ENCODE peak calls at places on chromosomes 1 and 21, in ten cellular contexts. One of them, this sample, is unnamed.

GRCh38 chr21:45079351-45079750 is 5.0 kb downstream of the ADARB1 start:
- DNase-seq in spleen: no peak
- DNase-seq in HFF-Myc: no peak
- DNase-seq in SK-N-SH: no peak
- DNase-seq in testis: no peak
- DNase-seq in AG04450: no peak
- DNase-seq in endothelial cell: no peak
- DNase-seq in H9: peak
- DNase-seq in GM23338: no peak
- DNase-seq in T-cell: no peak
- DNase-seq in this sample: no peak

GRCh38 chr1:41874903-41875411 is 43.8 kb downstream of the HIVEP3 start:
- DNase-seq in spleen: no peak
- DNase-seq in HFF-Myc: no peak
- DNase-seq in SK-N-SH: no peak
- DNase-seq in testis: peak
- DNase-seq in AG04450: no peak
- DNase-seq in endothelial cell: no peak
- DNase-seq in H9: peak
- DNase-seq in GM23338: peak
- DNase-seq in T-cell: no peak
- DNase-seq in this sample: no peak

GRCh38 chr1:161792740-161793139 is 26.6 kb downstream of the ATF6 start:
- DNase-seq in spleen: no peak
- DNase-seq in HFF-Myc: peak
- DNase-seq in SK-N-SH: peak
- DNase-seq in testis: no peak
- DNase-seq in AG04450: peak
- DNase-seq in endothelial cell: no peak
- DNase-seq in H9: no peak
- DNase-seq in GM23338: peak
- DNase-seq in T-cell: no peak
- DNase-seq in this sample: peak

GRCh38 chr1:11176081-11176706 is 13.0 kb upstream of the ANGPTL7 start:
- DNase-seq in spleen: no peak
- DNase-seq in HFF-Myc: no peak
- DNase-seq in SK-N-SH: no peak
- DNase-seq in testis: no peak
- DNase-seq in AG04450: no peak
- DNase-seq in endothelial cell: no peak
- DNase-seq in H9: no peak
- DNase-seq in GM23338: no peak
- DNase-seq in T-cell: no peak
- DNase-seq in this sample: no peak

GRCh38 chr1:10687142-10687715 is 109.2 kb downstream of the CASZ1 start:
- DNase-seq in spleen: no peak
- DNase-seq in HFF-Myc: no peak
- DNase-seq in SK-N-SH: no peak
- DNase-seq in testis: no peak
- DNase-seq in AG04450: no peak
- DNase-seq in endothelial cell: no peak
- DNase-seq in H9: no peak
- DNase-seq in GM23338: no peak
- DNase-seq in T-cell: no peak
- DNase-seq in this sample: no peak

GRCh38 chr1:110387048-110387748 is 3.6 kb downstream of the SLC16A4 start:
- DNase-seq in spleen: no peak
- DNase-seq in HFF-Myc: no peak
- DNase-seq in SK-N-SH: no peak
- DNase-seq in testis: no peak
- DNase-seq in AG04450: no peak
- DNase-seq in endothelial cell: no peak
- DNase-seq in H9: no peak
- DNase-seq in GM23338: no peak
- DNase-seq in T-cell: no peak
- DNase-seq in this sample: no peak

GRCh38 chr1:96233422-96233821 is 488.2 kb upstream of the PTBP2 start:
- DNase-seq in spleen: no peak
- DNase-seq in HFF-Myc: no peak
- DNase-seq in SK-N-SH: no peak
- DNase-seq in testis: no peak
- DNase-seq in AG04450: no peak
- DNase-seq in endothelial cell: no peak
- DNase-seq in H9: no peak
- DNase-seq in GM23338: no peak
- DNase-seq in T-cell: no peak
- DNase-seq in this sample: no peak

GRCh38 chr1:203296456-203297073 is 8.8 kb upstream of the BTG2 start:
- DNase-seq in spleen: no peak
- DNase-seq in HFF-Myc: no peak
- DNase-seq in SK-N-SH: no peak
- DNase-seq in testis: no peak
- DNase-seq in AG04450: no peak
- DNase-seq in endothelial cell: no peak
- DNase-seq in H9: no peak
- DNase-seq in GM23338: no peak
- DNase-seq in T-cell: no peak
- DNase-seq in this sample: no peak

GRCh38 chr1:230809205-230809990 is 58.9 kb downstream of the C1orf198 start:
- DNase-seq in spleen: no peak
- DNase-seq in HFF-Myc: no peak
- DNase-seq in SK-N-SH: no peak
- DNase-seq in testis: no peak
- DNase-seq in AG04450: no peak
- DNase-seq in endothelial cell: no peak
- DNase-seq in H9: no peak
- DNase-seq in GM23338: no peak
- DNase-seq in T-cell: no peak
- DNase-seq in this sample: no peak

GRCh38 chr1:89285715-89286380 is 13.2 kb upstream of the GBP5 start:
- DNase-seq in spleen: no peak
- DNase-seq in HFF-Myc: no peak
- DNase-seq in SK-N-SH: no peak
- DNase-seq in testis: no peak
- DNase-seq in AG04450: no peak
- DNase-seq in endothelial cell: no peak
- DNase-seq in H9: no peak
- DNase-seq in GM23338: no peak
- DNase-seq in T-cell: no peak
- DNase-seq in this sample: no peak

GRCh38 chr1:245874942-245875580 is 632.0 kb downstream of the SMYD3 start:
- DNase-seq in spleen: no peak
- DNase-seq in HFF-Myc: peak
- DNase-seq in SK-N-SH: peak
- DNase-seq in testis: peak
- DNase-seq in AG04450: peak
- DNase-seq in endothelial cell: no peak
- DNase-seq in H9: no peak
- DNase-seq in GM23338: no peak
- DNase-seq in T-cell: no peak
- DNase-seq in this sample: no peak

GRCh38 chr1:153919879-153920852 is 2.6 kb downstream of the GATAD2B start:
- DNase-seq in spleen: no peak
- DNase-seq in HFF-Myc: peak
- DNase-seq in SK-N-SH: peak
- DNase-seq in testis: no peak
- DNase-seq in AG04450: no peak
- DNase-seq in endothelial cell: no peak
- DNase-seq in H9: no peak
- DNase-seq in GM23338: no peak
- DNase-seq in T-cell: peak
- DNase-seq in this sample: no peak

GRCh38 chr1:201359873-201360210 is 17.6 kb downstream of the TNNT2 start:
- DNase-seq in spleen: peak
- DNase-seq in HFF-Myc: no peak
- DNase-seq in SK-N-SH: no peak
- DNase-seq in testis: no peak
- DNase-seq in AG04450: no peak
- DNase-seq in endothelial cell: no peak
- DNase-seq in H9: no peak
- DNase-seq in GM23338: no peak
- DNase-seq in T-cell: no peak
- DNase-seq in this sample: no peak

GRCh38 chr1:229110986-229111385 is 159.9 kb upstream of the RAB4A start:
- DNase-seq in spleen: no peak
- DNase-seq in HFF-Myc: no peak
- DNase-seq in SK-N-SH: no peak
- DNase-seq in testis: no peak
- DNase-seq in AG04450: no peak
- DNase-seq in endothelial cell: no peak
- DNase-seq in H9: no peak
- DNase-seq in GM23338: no peak
- DNase-seq in T-cell: no peak
- DNase-seq in this sample: no peak

GRCh38 chr1:169906938-169907337 is 13.2 kb upstream of the SCYL3 start:
- DNase-seq in spleen: no peak
- DNase-seq in HFF-Myc: peak
- DNase-seq in SK-N-SH: no peak
- DNase-seq in testis: no peak
- DNase-seq in AG04450: no peak
- DNase-seq in endothelial cell: no peak
- DNase-seq in H9: no peak
- DNase-seq in GM23338: no peak
- DNase-seq in T-cell: no peak
- DNase-seq in this sample: no peak

GRCh38 chr21:26909972-26910371 is 56.9 kb downstream of the ADAMTS5 start:
- DNase-seq in spleen: no peak
- DNase-seq in HFF-Myc: no peak
- DNase-seq in SK-N-SH: no peak
- DNase-seq in testis: no peak
- DNase-seq in AG04450: no peak
- DNase-seq in endothelial cell: peak
- DNase-seq in H9: peak
- DNase-seq in GM23338: peak
- DNase-seq in T-cell: no peak
- DNase-seq in this sample: no peak

GRCh38 chr1:3746389-3746783 is 5.9 kb upstream of the CCDC27 start:
- DNase-seq in spleen: no peak
- DNase-seq in HFF-Myc: no peak
- DNase-seq in SK-N-SH: no peak
- DNase-seq in testis: peak
- DNase-seq in AG04450: no peak
- DNase-seq in endothelial cell: no peak
- DNase-seq in H9: peak
- DNase-seq in GM23338: peak
- DNase-seq in T-cell: no peak
- DNase-seq in this sample: no peak

GRCh38 chr1:19484793-19485361 is 462 bp downstream of the CAPZB start:
- DNase-seq in spleen: no peak
- DNase-seq in HFF-Myc: no peak
- DNase-seq in SK-N-SH: peak
- DNase-seq in testis: no peak
- DNase-seq in AG04450: no peak
- DNase-seq in endothelial cell: peak
- DNase-seq in H9: peak
- DNase-seq in GM23338: peak
- DNase-seq in T-cell: no peak
- DNase-seq in this sample: no peak

GRCh38 chr1:155929057-155929456 is 5.2 kb downstream of the KHDC4 start:
- DNase-seq in spleen: no peak
- DNase-seq in HFF-Myc: no peak
- DNase-seq in SK-N-SH: no peak
- DNase-seq in testis: no peak
- DNase-seq in AG04450: no peak
- DNase-seq in endothelial cell: no peak
- DNase-seq in H9: no peak
- DNase-seq in GM23338: no peak
- DNase-seq in T-cell: no peak
- DNase-seq in this sample: no peak

GRCh38 chr1:154812911-154813816 is 56.9 kb downstream of the KCNN3 start:
- DNase-seq in spleen: no peak
- DNase-seq in HFF-Myc: no peak
- DNase-seq in SK-N-SH: no peak
- DNase-seq in testis: peak
- DNase-seq in AG04450: no peak
- DNase-seq in endothelial cell: no peak
- DNase-seq in H9: peak
- DNase-seq in GM23338: peak
- DNase-seq in T-cell: no peak
- DNase-seq in this sample: no peak